ENCODE peak calls at places on chromosomes 4 and X, in nine cellular contexts. One of them, this sample, is unnamed.

GRCh38 chrX:41150043-41150442 is 64.8 kb downstream of the USP9X start:
- DNase-seq in OCI-LY7: no peak
- DNase-seq in tibial nerve: no peak
- DNase-seq in Peyer's patch: no peak
- DNase-seq in cardiac muscle cell: no peak
- DNase-seq in breast epithelium: no peak
- DNase-seq in esophagus squamous epithelium: no peak
- DNase-seq in K562: no peak
- DNase-seq in heart right ventricle: no peak
- DNase-seq in this sample: no peak

GRCh38 chr4:1026115-1026514 is 14.7 kb downstream of the FGFRL1 start:
- DNase-seq in K562: peak; percentile 44
- DNase-seq in heart right ventricle: peak; percentile 56
- DNase-seq in breast epithelium: no peak
- DNase-seq in esophagus squamous epithelium: no peak
- DNase-seq in tibial nerve: no peak
- DNase-seq in OCI-LY7: peak; percentile 65
- DNase-seq in Peyer's patch: peak; percentile 74
- DNase-seq in cardiac muscle cell: peak; percentile 65
- DNase-seq in this sample: no peak

GRCh38 chr4:151534195-151534594 is 125.2 kb downstream of the FHIP1A start:
- DNase-seq in heart right ventricle: no peak
- DNase-seq in OCI-LY7: no peak
- DNase-seq in K562: no peak
- DNase-seq in breast epithelium: no peak
- DNase-seq in Peyer's patch: no peak
- DNase-seq in tibial nerve: no peak
- DNase-seq in esophagus squamous epithelium: no peak
- DNase-seq in cardiac muscle cell: no peak
- DNase-seq in this sample: no peak

GRCh38 chr4:113971706-113972360 is 7.6 kb downstream of the ARSJ start:
- DNase-seq in heart right ventricle: no peak
- DNase-seq in breast epithelium: no peak
- DNase-seq in tibial nerve: no peak
- DNase-seq in cardiac muscle cell: no peak
- DNase-seq in K562: no peak
- DNase-seq in OCI-LY7: no peak
- DNase-seq in esophagus squamous epithelium: no peak
- DNase-seq in Peyer's patch: no peak
- DNase-seq in this sample: no peak

GRCh38 chr4:70935038-70935437 is 32.9 kb downstream of the MOB1B start:
- DNase-seq in tibial nerve: no peak
- DNase-seq in Peyer's patch: no peak
- DNase-seq in K562: peak; percentile 71
- DNase-seq in heart right ventricle: no peak
- DNase-seq in esophagus squamous epithelium: no peak
- DNase-seq in breast epithelium: no peak
- DNase-seq in cardiac muscle cell: no peak
- DNase-seq in OCI-LY7: no peak
- DNase-seq in this sample: no peak

GRCh38 chrX:39158801-39159657 is 357.8 kb downstream of the MID1IP1 start:
- DNase-seq in tibial nerve: no peak
- DNase-seq in heart right ventricle: no peak
- DNase-seq in esophagus squamous epithelium: no peak
- DNase-seq in cardiac muscle cell: no peak
- DNase-seq in OCI-LY7: no peak
- DNase-seq in breast epithelium: no peak
- DNase-seq in Peyer's patch: no peak
- DNase-seq in K562: peak; percentile 14
- DNase-seq in this sample: peak; percentile 11

GRCh38 chr4:63620271-63620670 is 789.0 kb downstream of the TECRL start:
- DNase-seq in cardiac muscle cell: no peak
- DNase-seq in tibial nerve: no peak
- DNase-seq in OCI-LY7: no peak
- DNase-seq in heart right ventricle: no peak
- DNase-seq in K562: no peak
- DNase-seq in breast epithelium: no peak
- DNase-seq in Peyer's patch: no peak
- DNase-seq in esophagus squamous epithelium: no peak
- DNase-seq in this sample: no peak

GRCh38 chr4:7073526-7074390 is 5.9 kb upstream of the GRPEL1 start:
- DNase-seq in OCI-LY7: peak; percentile 68
- DNase-seq in esophagus squamous epithelium: no peak
- DNase-seq in breast epithelium: no peak
- DNase-seq in cardiac muscle cell: peak; percentile 58
- DNase-seq in K562: peak; percentile 78
- DNase-seq in heart right ventricle: no peak
- DNase-seq in tibial nerve: no peak
- DNase-seq in Peyer's patch: peak; percentile 62
- DNase-seq in this sample: no peak

GRCh38 chrX:84144281-84144680 is 43.7 kb downstream of the RPS6KA6 start:
- DNase-seq in Peyer's patch: no peak
- DNase-seq in tibial nerve: no peak
- DNase-seq in esophagus squamous epithelium: no peak
- DNase-seq in K562: no peak
- DNase-seq in cardiac muscle cell: no peak
- DNase-seq in heart right ventricle: no peak
- DNase-seq in breast epithelium: no peak
- DNase-seq in OCI-LY7: no peak
- DNase-seq in this sample: no peak

GRCh38 chrX:70132244-70132643 is 1.0 kb upstream of the IGBP1 start:
- DNase-seq in heart right ventricle: no peak
- DNase-seq in Peyer's patch: no peak
- DNase-seq in K562: peak; percentile 3
- DNase-seq in esophagus squamous epithelium: no peak
- DNase-seq in breast epithelium: no peak
- DNase-seq in OCI-LY7: peak; percentile 35
- DNase-seq in cardiac muscle cell: no peak
- DNase-seq in tibial nerve: no peak
- DNase-seq in this sample: no peak

GRCh38 chr4:86685401-86685800 is 91.3 kb downstream of the PTPN13 start:
- DNase-seq in OCI-LY7: no peak
- DNase-seq in Peyer's patch: no peak
- DNase-seq in K562: no peak
- DNase-seq in tibial nerve: no peak
- DNase-seq in breast epithelium: no peak
- DNase-seq in heart right ventricle: no peak
- DNase-seq in cardiac muscle cell: no peak
- DNase-seq in esophagus squamous epithelium: no peak
- DNase-seq in this sample: no peak

GRCh38 chr4:19074061-19074460 is 1052.5 kb upstream of the LCORL start:
- DNase-seq in Peyer's patch: no peak
- DNase-seq in tibial nerve: no peak
- DNase-seq in heart right ventricle: no peak
- DNase-seq in cardiac muscle cell: no peak
- DNase-seq in esophagus squamous epithelium: no peak
- DNase-seq in K562: no peak
- DNase-seq in OCI-LY7: peak; percentile 13
- DNase-seq in breast epithelium: no peak
- DNase-seq in this sample: no peak

GRCh38 chr4:18071894-18072293 is 50.3 kb upstream of the LCORL start:
- DNase-seq in K562: no peak
- DNase-seq in cardiac muscle cell: no peak
- DNase-seq in heart right ventricle: no peak
- DNase-seq in breast epithelium: no peak
- DNase-seq in OCI-LY7: no peak
- DNase-seq in Peyer's patch: no peak
- DNase-seq in tibial nerve: no peak
- DNase-seq in esophagus squamous epithelium: no peak
- DNase-seq in this sample: no peak

GRCh38 chr4:127709456-127709855 is 20.7 kb upstream of the SLC25A31 start:
- DNase-seq in Peyer's patch: no peak
- DNase-seq in K562: no peak
- DNase-seq in cardiac muscle cell: no peak
- DNase-seq in OCI-LY7: no peak
- DNase-seq in tibial nerve: no peak
- DNase-seq in heart right ventricle: no peak
- DNase-seq in esophagus squamous epithelium: no peak
- DNase-seq in breast epithelium: no peak
- DNase-seq in this sample: no peak

GRCh38 chr4:7649741-7650531 is 215.2 kb upstream of the PSAPL1 start:
- DNase-seq in OCI-LY7: peak; percentile 67
- DNase-seq in cardiac muscle cell: no peak
- DNase-seq in tibial nerve: no peak
- DNase-seq in K562: peak; percentile 23
- DNase-seq in breast epithelium: no peak
- DNase-seq in esophagus squamous epithelium: no peak
- DNase-seq in heart right ventricle: no peak
- DNase-seq in Peyer's patch: peak; percentile 70
- DNase-seq in this sample: no peak

GRCh38 chr4:141058739-141059507 is 74.3 kb downstream of the RNF150 start:
- DNase-seq in breast epithelium: no peak
- DNase-seq in K562: no peak
- DNase-seq in cardiac muscle cell: no peak
- DNase-seq in Peyer's patch: no peak
- DNase-seq in OCI-LY7: no peak
- DNase-seq in tibial nerve: no peak
- DNase-seq in heart right ventricle: no peak
- DNase-seq in esophagus squamous epithelium: no peak
- DNase-seq in this sample: no peak

GRCh38 chr4:83019794-83020497 is 9.3 kb upstream of the LIN54 start:
- DNase-seq in cardiac muscle cell: no peak
- DNase-seq in breast epithelium: no peak
- DNase-seq in OCI-LY7: no peak
- DNase-seq in tibial nerve: no peak
- DNase-seq in esophagus squamous epithelium: no peak
- DNase-seq in K562: peak; percentile 77
- DNase-seq in heart right ventricle: no peak
- DNase-seq in Peyer's patch: no peak
- DNase-seq in this sample: no peak

GRCh38 chr4:2735869-2736268 is 20.3 kb downstream of the TNIP2 start:
- DNase-seq in esophagus squamous epithelium: no peak
- DNase-seq in tibial nerve: no peak
- DNase-seq in cardiac muscle cell: no peak
- DNase-seq in Peyer's patch: no peak
- DNase-seq in OCI-LY7: no peak
- DNase-seq in K562: no peak
- DNase-seq in breast epithelium: no peak
- DNase-seq in heart right ventricle: no peak
- DNase-seq in this sample: no peak

GRCh38 chr4:23857353-23857752 is 32.5 kb downstream of the PPARGC1A start:
- DNase-seq in OCI-LY7: no peak
- DNase-seq in heart right ventricle: no peak
- DNase-seq in cardiac muscle cell: no peak
- DNase-seq in K562: no peak
- DNase-seq in Peyer's patch: no peak
- DNase-seq in breast epithelium: no peak
- DNase-seq in tibial nerve: no peak
- DNase-seq in esophagus squamous epithelium: no peak
- DNase-seq in this sample: no peak

GRCh38 chrX:129653985-129654651 is 638 bp downstream of the APLN start:
- DNase-seq in breast epithelium: no peak
- DNase-seq in OCI-LY7: no peak
- DNase-seq in heart right ventricle: peak; percentile 33
- DNase-seq in Peyer's patch: peak; percentile 48
- DNase-seq in cardiac muscle cell: no peak
- DNase-seq in tibial nerve: no peak
- DNase-seq in K562: no peak
- DNase-seq in esophagus squamous epithelium: no peak
- DNase-seq in this sample: peak; percentile 57
- H3K4me3 ChIP-seq in breast epithelium: peak overlapping the region; percentile 45
- H3K4me3 ChIP-seq in OCI-LY7: peak overlapping the region; percentile 26
- H3K4me3 ChIP-seq in heart right ventricle: peak overlapping the region; percentile 60
- H3K4me3 ChIP-seq in Peyer's patch: peak overlapping the region; percentile 18
- H3K4me3 ChIP-seq in cardiac muscle cell: peak overlapping the region; percentile 47
- H3K4me3 ChIP-seq in tibial nerve: peak overlapping the region; percentile 39
- H3K4me3 ChIP-seq in K562: peak overlapping the region; percentile 26
- H3K4me3 ChIP-seq in esophagus squamous epithelium: peak overlapping the region; percentile 29
- H3K4me3 ChIP-seq in this sample: peak overlapping the region; percentile 54

GRCh38 chr4:15078682-15079642 is 76.7 kb downstream of the CPEB2 start:
- DNase-seq in tibial nerve: no peak
- DNase-seq in K562: no peak
- DNase-seq in breast epithelium: no peak
- DNase-seq in OCI-LY7: no peak
- DNase-seq in heart right ventricle: no peak
- DNase-seq in esophagus squamous epithelium: no peak
- DNase-seq in Peyer's patch: no peak
- DNase-seq in cardiac muscle cell: no peak
- DNase-seq in this sample: no peak
- H3K4me1 ChIP-seq in tibial nerve: no peaks in the 10 kb centered on the region
- H3K4me1 ChIP-seq in K562: no peaks in the 10 kb centered on the region
- H3K4me1 ChIP-seq in breast epithelium: no peaks in the 10 kb centered on the region
- H3K4me1 ChIP-seq in OCI-LY7: no peaks in the 10 kb centered on the region
- H3K4me1 ChIP-seq in heart right ventricle: no peaks in the 10 kb centered on the region
- H3K4me1 ChIP-seq in esophagus squamous epithelium: peaks cover 22% of the 10 kb centered on the region
- H3K4me1 ChIP-seq in Peyer's patch: no peaks in the 10 kb centered on the region
- H3K4me1 ChIP-seq in cardiac muscle cell: no peaks in the 10 kb centered on the region
- H3K4me1 ChIP-seq in this sample: no peaks in the 10 kb centered on the region

GRCh38 chr4:30413915-30414314 is 306.3 kb upstream of the PCDH7 start:
- DNase-seq in tibial nerve: no peak
- DNase-seq in OCI-LY7: no peak
- DNase-seq in Peyer's patch: no peak
- DNase-seq in heart right ventricle: no peak
- DNase-seq in K562: no peak
- DNase-seq in breast epithelium: no peak
- DNase-seq in esophagus squamous epithelium: no peak
- DNase-seq in cardiac muscle cell: no peak
- DNase-seq in this sample: no peak
- H3K9me3 ChIP-seq in tibial nerve: no peaks in the 10 kb centered on the region
- H3K9me3 ChIP-seq in OCI-LY7: peaks cover 24% of the 10 kb centered on the region
- H3K9me3 ChIP-seq in Peyer's patch: peaks cover 8% of the 10 kb centered on the region
- H3K9me3 ChIP-seq in heart right ventricle: no peaks in the 10 kb centered on the region
- H3K9me3 ChIP-seq in K562: no peaks in the 10 kb centered on the region
- H3K9me3 ChIP-seq in breast epithelium: peaks cover 11% of the 10 kb centered on the region
- H3K9me3 ChIP-seq in esophagus squamous epithelium: peaks cover 8% of the 10 kb centered on the region
- H3K9me3 ChIP-seq in cardiac muscle cell: no peaks in the 10 kb centered on the region
- H3K9me3 ChIP-seq in this sample: peaks cover 19% of the 10 kb centered on the region

DNA sequence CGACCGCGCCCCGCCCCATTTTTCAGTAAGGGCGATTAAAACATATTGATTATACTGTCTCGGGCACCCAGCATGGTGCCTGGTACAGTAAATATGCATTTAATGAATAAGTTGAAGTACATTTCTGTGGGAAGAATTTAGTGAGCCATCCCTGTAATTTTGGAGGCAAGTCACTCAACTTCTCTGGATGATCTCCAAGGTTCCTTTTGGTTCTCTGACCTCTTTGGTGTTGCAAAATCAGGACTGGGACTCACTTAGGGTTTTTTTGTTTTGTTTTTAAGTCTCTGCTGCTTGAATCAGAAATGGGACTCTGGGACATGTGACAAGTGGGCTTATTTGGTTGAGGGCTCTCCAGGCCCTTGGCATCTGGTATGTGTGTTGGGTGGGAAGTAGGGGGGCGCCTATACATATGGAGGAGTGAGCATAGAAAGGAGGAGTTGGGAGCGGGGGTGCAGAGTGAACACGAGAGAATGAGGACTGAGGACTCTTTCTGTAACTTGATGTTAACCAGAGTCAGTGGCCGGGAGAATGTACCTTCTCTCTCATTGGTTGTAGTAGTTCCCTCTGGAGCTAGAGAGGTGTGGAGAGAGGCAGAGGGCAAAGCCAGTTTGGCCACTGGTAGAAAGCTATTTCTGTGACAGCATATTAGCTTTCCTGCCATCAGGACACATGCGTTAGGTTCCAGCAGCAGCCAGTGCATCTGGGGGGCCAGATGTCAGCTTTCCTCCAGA is 1.9 kb downstream of the ARHGAP10 start:
- DNase-seq in heart right ventricle: no peak
- DNase-seq in K562: no peak
- DNase-seq in breast epithelium: no peak
- DNase-seq in Peyer's patch: no peak
- DNase-seq in OCI-LY7: no peak
- DNase-seq in cardiac muscle cell: peak; percentile 52
- DNase-seq in esophagus squamous epithelium: no peak
- DNase-seq in tibial nerve: no peak
- DNase-seq in this sample: no peak
- H3K4me3 ChIP-seq in heart right ventricle: peak overlapping the region; percentile 84
- H3K4me3 ChIP-seq in K562: no peak overlapping the region
- H3K4me3 ChIP-seq in breast epithelium: peak overlapping the region; percentile 80
- H3K4me3 ChIP-seq in Peyer's patch: peak overlapping the region; percentile 75
- H3K4me3 ChIP-seq in OCI-LY7: no peak overlapping the region
- H3K4me3 ChIP-seq in cardiac muscle cell: peak overlapping the region; percentile 79
- H3K4me3 ChIP-seq in esophagus squamous epithelium: peak overlapping the region; percentile 81
- H3K4me3 ChIP-seq in tibial nerve: peak overlapping the region; percentile 65
- H3K4me3 ChIP-seq in this sample: peak overlapping the region; percentile 87

This sample was measured in right atrium auricular region.